ENCODE peak calls at places on chromosomes 12 and 14, in nine cellular contexts. T is activated naive CD4-positive, alpha-beta T cell; A is tibial nerve; R is NCI-H460; C is natural killer cell; V is ELR; J is memory B cell; Z is mucosa of descending colon; S is HCEC 1CT. G is an unnamed sample.

GRCh38 chr12:94182971-94183701 is 34.8 kb downstream of the PLXNC1 start:
- DNase-seq in A (no peak), C (no peak), Z (no peak), S (no peak), V (no peak), R (no peak), T (no peak), J (no peak), G (no peak)

GRCh38 chr12:13433768-13434167 is 237.2 kb downstream of the EMP1 start:
- DNase-seq in C (no peak), R (no peak), Z (no peak), A (no peak), V (no peak), S (no peak), J (no peak), T (no peak), G (no peak)

GRCh38 chr12:75938189-75938588 is 93.4 kb downstream of the PHLDA1 start:
- DNase-seq in S (no peak), R (no peak), Z (no peak), T (no peak), A (no peak), J (no peak), V (no peak), C (no peak), G (no peak)

GRCh38 chr12:65229441-65229840 is 49.0 kb upstream of the MSRB3 start:
- DNase-seq in A (no peak), T (no peak), Z (no peak), C (no peak), J (no peak), V (peak), S (peak), R (peak), G (no peak)

GRCh38 chr14:96104469-96105057 is 65.4 kb downstream of the C14orf132 start:
- DNase-seq in S (peak), R (no peak), T (no peak), Z (peak), V (peak), A (peak), J (no peak), C (no peak), G (peak)

GRCh38 chr12:54683388-54683787 is 35.2 kb upstream of the DCD start:
- DNase-seq in J (no peak), A (no peak), S (no peak), R (no peak), Z (no peak), C (no peak), T (no peak), V (no peak), G (no peak)

GRCh38 chr14:55129428-55130193 is 559 bp downstream of the LGALS3 start:
- DNase-seq in C (peak), T (no peak), V (peak), J (peak), R (no peak), S (peak), A (peak), Z (peak), G (peak)

GRCh38 chr12:84874825-84875139 is 37.8 kb downstream of the SLC6A15 start:
- DNase-seq in A (no peak), T (no peak), C (no peak), Z (no peak), S (no peak), J (no peak), V (no peak), R (no peak), G (no peak)

GRCh38 chr14:64796369-64796768 is 83.3 kb downstream of the SPTB start:
- DNase-seq in T (no peak), J (no peak), V (no peak), Z (no peak), R (no peak), C (no peak), A (no peak), S (no peak), G (no peak)

GRCh38 chr12:86713121-86713520 is 456.9 kb upstream of the MGAT4C start:
- DNase-seq in T (no peak), R (no peak), C (no peak), A (no peak), V (no peak), J (no peak), Z (no peak), S (no peak), G (no peak)

GRCh38 chr12:6958609-6959375 is 7.6 kb downstream of the PTPN6 start:
- DNase-seq in R (no peak), C (peak), J (peak), S (no peak), Z (peak), A (no peak), T (peak), V (no peak), G (no peak)

GRCh38 chr12:50326636-50327284 is 43.4 kb upstream of the LIMA1 start:
- DNase-seq in A (no peak), T (no peak), V (no peak), J (no peak), R (no peak), S (no peak), Z (no peak), C (no peak), G (no peak)

GRCh38 chr14:104555621-104556255 is 23.8 kb upstream of the C14orf180 start:
- DNase-seq in A (no peak), C (no peak), S (no peak), J (no peak), T (no peak), V (no peak), Z (peak), R (no peak), G (no peak)

GRCh38 chr12:93197067-93197593 is 180.6 kb upstream of the NUDT4 start:
- DNase-seq in J (no peak), T (no peak), C (no peak), V (peak), S (peak), A (no peak), Z (no peak), R (no peak), G (no peak)

GRCh38 chr12:67531519-67531918 is 117.0 kb upstream of the DYRK2 start:
- DNase-seq in Z (no peak), T (no peak), V (no peak), C (no peak), S (no peak), J (no peak), A (no peak), R (no peak), G (no peak)

GRCh38 chr14:33254342-33254741 is 315.7 kb downstream of the NPAS3 start:
- DNase-seq in C (no peak), A (no peak), J (no peak), S (no peak), R (no peak), V (no peak), Z (no peak), T (no peak), G (no peak)

GRCh38 chr12:132604108-132605054 is 6.0 kb downstream of the LRCOL1 start:
- DNase-seq in A (no peak), R (no peak), C (no peak), J (no peak), S (no peak), T (no peak), V (no peak), Z (peak), G (no peak)

GRCh38 chr14:30861200-30861599 is 13.2 kb upstream of the COCH start:
- DNase-seq in A (no peak), V (no peak), C (no peak), T (no peak), J (no peak), R (no peak), S (no peak), Z (no peak), G (no peak)

GRCh38 chr14:71931492-71932228 is 569 bp upstream of the RGS6 start:
- DNase-seq in R (no peak), A (peak), Z (no peak), V (peak), S (no peak), T (no peak), J (no peak), C (no peak), G (no peak)

GRCh38 chr14:99521176-99522024 is 40.2 kb downstream of the CCNK start:
- DNase-seq in R (no peak), T (no peak), Z (peak), V (no peak), A (no peak), S (no peak), J (no peak), C (no peak), G (no peak)

GRCh38 chr14:77131871-77132486 is 9.6 kb downstream of the ZDHHC22 start:
- DNase-seq in J (no peak), C (no peak), T (no peak), Z (no peak), A (no peak), S (no peak), R (no peak), V (no peak), G (no peak)

GRCh38 chr14:76486251-76486743 is 110.4 kb downstream of the ESRRB start:
- DNase-seq in J (no peak), Z (no peak), C (no peak), S (no peak), R (no peak), A (no peak), V (no peak), T (no peak), G (no peak)

GRCh38 chr14:63952933-63953437 is 100.2 kb downstream of the SYNE2 start:
- DNase-seq in J (no peak), R (no peak), S (peak), C (no peak), A (no peak), V (no peak), Z (no peak), T (no peak), G (no peak)

GRCh38 chr12:4211372-4211771 is 62.2 kb upstream of the CCND2 start:
- DNase-seq in J (no peak), Z (no peak), S (no peak), C (no peak), R (no peak), V (no peak), T (no peak), A (no peak), G (no peak)